ENCODE peak calls at places on chromosome 15, in six cellular contexts. One of them, this sample, is unnamed.

GRCh38 chr15:51621917-51622268 is 678 bp downstream of the DMXL2 start:
- DNase-seq in IMR-90: peak; percentile 57
- DNase-seq in K562: peak; percentile 41
- DNase-seq in A549: peak; percentile 69
- DNase-seq in GM12878: no peak
- DNase-seq in HepG2: peak; percentile 7
- DNase-seq in this sample: peak; percentile 60

GRCh38 chr15:74420193-74420905 is 13.4 kb downstream of the SEMA7A start:
- DNase-seq in IMR-90: no peak
- DNase-seq in K562: no peak
- DNase-seq in A549: peak; percentile 10
- DNase-seq in GM12878: no peak
- DNase-seq in HepG2: peak; percentile 36
- DNase-seq in this sample: no peak

GRCh38 chr15:93141373-93141790 is 52.4 kb upstream of the RGMA start:
- DNase-seq in IMR-90: no peak
- DNase-seq in K562: no peak
- DNase-seq in A549: no peak
- DNase-seq in GM12878: no peak
- DNase-seq in HepG2: no peak
- DNase-seq in this sample: no peak

GRCh38 chr15:89057506-89058133 is 30.6 kb upstream of the ABHD2 start:
- DNase-seq in IMR-90: peak; percentile 70
- DNase-seq in K562: peak; percentile 93
- DNase-seq in A549: peak; percentile 80
- DNase-seq in GM12878: peak; percentile 15
- DNase-seq in HepG2: peak; percentile 62
- DNase-seq in this sample: peak; percentile 88

GRCh38 chr15:36954486-36954885 is 145.9 kb downstream of the MEIS2 start:
- DNase-seq in IMR-90: peak; percentile 62
- DNase-seq in K562: no peak
- DNase-seq in A549: peak; percentile 0
- DNase-seq in GM12878: no peak
- DNase-seq in HepG2: no peak
- DNase-seq in this sample: no peak

GRCh38 chr15:81106560-81106959 is 27.5 kb upstream of the CFAP161 start:
- DNase-seq in IMR-90: peak; percentile 87
- DNase-seq in K562: peak; percentile 49
- DNase-seq in A549: peak; percentile 64
- DNase-seq in GM12878: peak; percentile 8
- DNase-seq in HepG2: peak; percentile 39
- DNase-seq in this sample: peak; percentile 70

GRCh38 chr15:33737687-33738606 is 230.3 kb upstream of the CHRM5 start:
- DNase-seq in IMR-90: peak; percentile 23
- DNase-seq in K562: peak; percentile 63
- DNase-seq in A549: peak; percentile 29
- DNase-seq in GM12878: no peak
- DNase-seq in HepG2: peak; percentile 25
- DNase-seq in this sample: peak; percentile 71

GRCh38 chr15:94324117-94324826 is 92.9 kb downstream of the MCTP2 start:
- DNase-seq in IMR-90: peak; percentile 65
- DNase-seq in K562: peak; percentile 48
- DNase-seq in A549: peak; percentile 62
- DNase-seq in GM12878: peak; percentile 45
- DNase-seq in HepG2: peak; percentile 34
- DNase-seq in this sample: peak; percentile 68

GRCh38 chr15:38593523-38593922 is 28.9 kb upstream of the RASGRP1 start:
- DNase-seq in IMR-90: no peak
- DNase-seq in K562: peak; percentile 37
- DNase-seq in A549: peak; percentile 27
- DNase-seq in GM12878: no peak
- DNase-seq in HepG2: no peak
- DNase-seq in this sample: no peak

GRCh38 chr15:20349774-20350498 is 191.7 kb downstream of the GOLGA6L6 start:
- DNase-seq in IMR-90: no peak
- DNase-seq in K562: no peak
- DNase-seq in A549: peak; percentile 9
- DNase-seq in GM12878: no peak
- DNase-seq in HepG2: no peak
- DNase-seq in this sample: no peak

GRCh38 chr15:98720577-98720976 is 72.2 kb downstream of the IGF1R start:
- DNase-seq in IMR-90: no peak
- DNase-seq in K562: no peak
- DNase-seq in A549: no peak
- DNase-seq in GM12878: no peak
- DNase-seq in HepG2: no peak
- DNase-seq in this sample: no peak

GRCh38 chr15:76972420-76973361 is 22.2 kb upstream of the PSTPIP1 start:
- DNase-seq in IMR-90: peak; percentile 42
- DNase-seq in K562: no peak
- DNase-seq in A549: no peak
- DNase-seq in GM12878: no peak
- DNase-seq in HepG2: no peak
- DNase-seq in this sample: no peak

GRCh38 chr15:50298340-50298739 is 32.8 kb upstream of the HDC start:
- DNase-seq in IMR-90: peak; percentile 63
- DNase-seq in K562: no peak
- DNase-seq in A549: no peak
- DNase-seq in GM12878: no peak
- DNase-seq in HepG2: no peak
- DNase-seq in this sample: no peak

GRCh38 chr15:39625856-39626255 is 45.0 kb downstream of the THBS1 start:
- DNase-seq in IMR-90: peak; percentile 56
- DNase-seq in K562: no peak
- DNase-seq in A549: no peak
- DNase-seq in GM12878: no peak
- DNase-seq in HepG2: no peak
- DNase-seq in this sample: no peak

GRCh38 chr15:73258271-73259108 is 110.3 kb downstream of the HCN4 start:
- DNase-seq in IMR-90: no peak
- DNase-seq in K562: no peak
- DNase-seq in A549: no peak
- DNase-seq in GM12878: peak; percentile 26
- DNase-seq in HepG2: no peak
- DNase-seq in this sample: no peak

GRCh38 chr15:44719293-44719999 is 8.1 kb downstream of the B2M start:
- DNase-seq in IMR-90: peak; percentile 69
- DNase-seq in K562: no peak
- DNase-seq in A549: no peak
- DNase-seq in GM12878: peak; percentile 91
- DNase-seq in HepG2: peak; percentile 29
- DNase-seq in this sample: no peak

GRCh38 chr15:84595660-84596059 is 5.1 kb upstream of the ZSCAN2 start:
- DNase-seq in IMR-90: no peak
- DNase-seq in K562: no peak
- DNase-seq in A549: no peak
- DNase-seq in GM12878: no peak
- DNase-seq in HepG2: no peak
- DNase-seq in this sample: no peak

GRCh38 chr15:62934236-62934971 is 108.1 kb upstream of the TPM1 start:
- DNase-seq in IMR-90: no peak
- DNase-seq in K562: no peak
- DNase-seq in A549: no peak
- DNase-seq in GM12878: no peak
- DNase-seq in HepG2: no peak
- DNase-seq in this sample: peak; percentile 63

GRCh38 chr15:88989578-88989977 is 76.4 kb upstream of the MFGE8 start:
- DNase-seq in IMR-90: peak; percentile 94
- DNase-seq in K562: no peak
- DNase-seq in A549: peak; percentile 49
- DNase-seq in GM12878: no peak
- DNase-seq in HepG2: no peak
- DNase-seq in this sample: no peak

GRCh38 chr15:95990833-95991232 is 339.7 kb upstream of the NR2F2 start:
- DNase-seq in IMR-90: no peak
- DNase-seq in K562: no peak
- DNase-seq in A549: no peak
- DNase-seq in GM12878: peak; percentile 47
- DNase-seq in HepG2: no peak
- DNase-seq in this sample: no peak

GRCh38 chr15:85091990-85092389 is 110.3 kb downstream of the PDE8A start:
- DNase-seq in IMR-90: no peak
- DNase-seq in K562: no peak
- DNase-seq in A549: no peak
- DNase-seq in GM12878: no peak
- DNase-seq in HepG2: no peak
- DNase-seq in this sample: no peak

GRCh38 chr15:88912500-88912921 is 668 bp downstream of the MFGE8 start:
- DNase-seq in IMR-90: no peak
- DNase-seq in K562: peak; percentile 47
- DNase-seq in A549: no peak
- DNase-seq in GM12878: no peak
- DNase-seq in HepG2: no peak
- DNase-seq in this sample: peak; percentile 64

GRCh38 chr15:85692873-85693272 is 101.9 kb downstream of the KLHL25 start:
- DNase-seq in IMR-90: no peak
- DNase-seq in K562: no peak
- DNase-seq in A549: no peak
- DNase-seq in GM12878: peak; percentile 95
- DNase-seq in HepG2: no peak
- DNase-seq in this sample: no peak

GRCh38 chr15:40845511-40846284 is 1.9 kb downstream of the SPINT1 start:
- DNase-seq in IMR-90: no peak
- DNase-seq in K562: peak; percentile 19
- DNase-seq in A549: no peak
- DNase-seq in GM12878: no peak
- DNase-seq in HepG2: peak; percentile 86
- DNase-seq in this sample: no peak

GRCh38 chr15:42608767-42609488 is 33.5 kb downstream of the STARD9 start:
- DNase-seq in IMR-90: no peak
- DNase-seq in K562: no peak
- DNase-seq in A549: no peak
- DNase-seq in GM12878: no peak
- DNase-seq in HepG2: no peak
- DNase-seq in this sample: no peak

GRCh38 chr15:42602501-42602900 is 27.1 kb downstream of the STARD9 start:
- DNase-seq in IMR-90: no peak
- DNase-seq in K562: peak; percentile 32
- DNase-seq in A549: peak; percentile 2
- DNase-seq in GM12878: no peak
- DNase-seq in HepG2: peak; percentile 24
- DNase-seq in this sample: no peak

GRCh38 chr15:42608110-42608531 is 32.7 kb downstream of the STARD9 start:
- DNase-seq in IMR-90: no peak
- DNase-seq in K562: no peak
- DNase-seq in A549: no peak
- DNase-seq in GM12878: peak; percentile 71
- DNase-seq in HepG2: no peak
- DNase-seq in this sample: no peak

GRCh38 chr15:42603978-42604377 is 28.6 kb downstream of the STARD9 start:
- DNase-seq in IMR-90: no peak
- DNase-seq in K562: no peak
- DNase-seq in A549: no peak
- DNase-seq in GM12878: no peak
- DNase-seq in HepG2: no peak
- DNase-seq in this sample: no peak

GRCh38 chr15:42605281-42605744 is 29.9 kb downstream of the STARD9 start:
- DNase-seq in IMR-90: peak; percentile 32
- DNase-seq in K562: no peak
- DNase-seq in A549: no peak
- DNase-seq in GM12878: peak; percentile 59
- DNase-seq in HepG2: no peak
- DNase-seq in this sample: peak; percentile 16
- TF ChIP-seq SMC3 in IMR-90: no peak
- TF ChIP-seq SMC3 in K562: no peak
- TF ChIP-seq SMC3 in A549: no peak
- TF ChIP-seq SMC3 in GM12878: no peak
- TF ChIP-seq SMC3 in HepG2: no peak
- TF ChIP-seq SMC3 in this sample: no peak

GRCh38 chr15:35827949-35828348 is 282.0 kb upstream of the DPH6 start:
- DNase-seq in IMR-90: no peak
- DNase-seq in K562: no peak
- DNase-seq in A549: no peak
- DNase-seq in GM12878: no peak
- DNase-seq in HepG2: no peak
- DNase-seq in this sample: no peak

GRCh38 chr15:35822153-35822552 is 276.2 kb upstream of the DPH6 start:
- DNase-seq in IMR-90: no peak
- DNase-seq in K562: no peak
- DNase-seq in A549: no peak
- DNase-seq in GM12878: no peak
- DNase-seq in HepG2: no peak
- DNase-seq in this sample: no peak

GRCh38 chr15:35827156-35827555 is 281.2 kb upstream of the DPH6 start:
- DNase-seq in IMR-90: peak; percentile 14
- DNase-seq in K562: no peak
- DNase-seq in A549: no peak
- DNase-seq in GM12878: no peak
- DNase-seq in HepG2: no peak
- DNase-seq in this sample: no peak
- TF ChIP-seq SMC3 in IMR-90: no peak
- TF ChIP-seq SMC3 in K562: no peak
- TF ChIP-seq SMC3 in A549: no peak
- TF ChIP-seq SMC3 in GM12878: no peak
- TF ChIP-seq SMC3 in HepG2: no peak
- TF ChIP-seq SMC3 in this sample: no peak

GRCh38 chr15:70687432-70687831 is 75.9 kb downstream of the UACA start:
- DNase-seq in IMR-90: no peak
- DNase-seq in K562: no peak
- DNase-seq in A549: no peak
- DNase-seq in GM12878: no peak
- DNase-seq in HepG2: no peak
- DNase-seq in this sample: no peak
- TF ChIP-seq SMC3 in IMR-90: no peak
- TF ChIP-seq SMC3 in K562: no peak
- TF ChIP-seq SMC3 in A549: no peak
- TF ChIP-seq SMC3 in GM12878: no peak
- TF ChIP-seq SMC3 in HepG2: no peak
- TF ChIP-seq SMC3 in this sample: no peak

DNA sequence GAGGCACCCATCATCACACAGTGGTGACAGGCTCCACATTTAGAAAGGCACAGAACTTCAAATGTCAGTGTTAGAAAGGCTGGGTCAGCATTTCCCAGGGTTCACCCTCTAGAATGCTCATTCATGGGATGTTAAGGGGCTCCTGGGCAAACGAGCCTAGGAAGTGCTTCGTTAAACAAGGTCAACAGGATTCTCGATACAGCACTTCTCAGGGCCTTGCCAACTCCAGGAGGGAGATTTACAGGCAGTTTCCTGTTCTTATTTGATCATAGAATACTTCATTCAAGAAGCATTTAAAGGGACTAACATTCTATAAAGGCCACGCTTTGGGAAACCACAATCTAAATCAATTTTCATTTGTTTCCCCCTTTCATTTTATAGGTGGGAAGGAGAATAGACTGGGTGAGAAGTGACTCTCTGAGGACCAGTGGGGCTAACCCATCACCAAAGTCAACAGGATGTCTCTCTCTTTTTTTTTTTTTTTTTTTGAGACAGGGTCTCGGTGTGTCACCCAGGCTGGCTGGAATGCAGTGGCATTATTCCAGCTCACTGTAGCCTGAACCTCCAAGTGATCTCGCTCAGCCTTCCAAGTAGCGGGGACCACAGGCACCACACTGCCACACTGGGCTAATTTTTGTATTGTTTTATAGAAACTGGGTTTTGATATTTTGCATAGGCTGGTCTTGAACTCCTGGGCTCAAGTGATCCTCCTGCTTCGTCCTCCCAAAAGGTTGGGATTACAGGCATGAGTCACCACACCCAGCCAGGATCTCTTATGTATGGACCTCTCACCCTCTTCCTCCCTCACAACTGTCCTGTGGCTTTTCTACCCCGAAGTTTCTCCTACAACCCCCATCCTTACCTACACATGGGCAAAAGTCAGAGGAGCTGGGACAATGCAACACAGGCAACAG is 14.1 kb downstream of the IGDCC4 start:
- DNase-seq in IMR-90: peak; percentile 44
- DNase-seq in K562: no peak
- DNase-seq in A549: no peak
- DNase-seq in GM12878: no peak
- DNase-seq in HepG2: no peak
- DNase-seq in this sample: no peak
- TF ChIP-seq SMC3 in IMR-90: no peak
- TF ChIP-seq SMC3 in K562: no peak
- TF ChIP-seq SMC3 in A549: no peak
- TF ChIP-seq SMC3 in GM12878: no peak
- TF ChIP-seq SMC3 in HepG2: no peak
- TF ChIP-seq SMC3 in this sample: no peak

This sample was measured in SK-N-SH.